ENCODE peak calls at places on chromosome 22, in nine cellular contexts. U is NAMALWA; R is fibroblast of villous mesenchyme; P is HEK293T; D is stimulated activated CD4-positive, alpha-beta T cell treated with anti-CD3 and anti-CD28 coated beads, Interleukin-12 subunit alpha, Interleukin-12 subunit beta, amount 100 ng/mL, for 4 hours; V is naive thymus-derived CD4-positive, alpha-beta T cell; T is EH; A is amniotic stem cell; L is stomach. J is an unnamed sample.

GRCh38 chr22:48319321-48320047 is 1508.2 kb downstream of the BRD1 start:
- DNase-seq in U (no peak), R (no peak), P (no peak), D (no peak), V (peak), T (no peak), A (no peak), L (no peak), J (no peak)

GRCh38 chr22:50000587-50001387 is 11.8 kb downstream of the IL17REL start:
- DNase-seq in U (no peak), R (no peak), P (peak), D (no peak), V (no peak), T (no peak), A (no peak), L (no peak), J (no peak)

GRCh38 chr22:35134637-35135036 is 68.7 kb downstream of the ISX start:
- DNase-seq in U (no peak), R (no peak), P (no peak), D (no peak), V (no peak), T (no peak), A (no peak), L (no peak), J (no peak)

GRCh38 chr22:28442951-28443876 is 236.4 kb downstream of the TTC28 start:
- DNase-seq in U (peak), R (peak), P (peak), D (peak), V (peak), T (peak), A (peak), L (peak), J (no peak)

GRCh38 chr22:37032535-37033460 is 13.3 kb downstream of the MPST start:
- DNase-seq in U (no peak), R (peak), P (no peak), D (no peak), V (no peak), T (peak), A (no peak), L (peak), J (no peak)

GRCh38 chr22:19178659-19179471 is at the start of gene SLC25A1:
- DNase-seq in U (peak), R (peak), P (peak), D (peak), V (peak), T (peak), A (peak), L (peak), J (peak)

GRCh38 chr22:44347098-44347497 is 34.3 kb upstream of the SHISAL1 start:
- DNase-seq in U (no peak), R (peak), P (no peak), D (no peak), V (no peak), T (peak), A (no peak), L (no peak), J (no peak)

GRCh38 chr22:29871684-29872083 is 11.3 kb upstream of the MTMR3 start:
- DNase-seq in U (no peak), R (peak), P (peak), D (no peak), V (no peak), T (no peak), A (no peak), L (no peak), J (no peak)

GRCh38 chr22:50672041-50672440 is 582 bp upstream of the SHANK3 start:
- DNase-seq in U (no peak), R (no peak), P (no peak), D (no peak), V (no peak), T (no peak), A (no peak), L (no peak), J (no peak)

GRCh38 chr22:50498322-50498861 is 9.1 kb downstream of the LMF2 start:
- DNase-seq in U (peak), R (peak), P (peak), D (peak), V (peak), T (peak), A (no peak), L (peak), J (peak)

GRCh38 chr22:27632451-27633295 is 168.9 kb downstream of the MN1 start:
- DNase-seq in U (no peak), R (peak), P (peak), D (no peak), V (no peak), T (no peak), A (no peak), L (no peak), J (no peak)

GRCh38 chr22:40975346-40975745 is 24.2 kb downstream of the RBX1 start:
- DNase-seq in U (no peak), R (no peak), P (no peak), D (no peak), V (no peak), T (peak), A (no peak), L (no peak), J (no peak)

GRCh38 chr22:28333106-28333505 is 346.5 kb downstream of the TTC28 start:
- DNase-seq in U (no peak), R (no peak), P (no peak), D (no peak), V (no peak), T (no peak), A (no peak), L (no peak), J (no peak)

GRCh38 chr22:39292561-39293074 is 26.8 kb downstream of the RPL3 start:
- DNase-seq in U (no peak), R (peak), P (peak), D (no peak), V (no peak), T (peak), A (peak), L (peak), J (no peak)

GRCh38 chr22:41132555-41132954 is 40.2 kb downstream of the EP300 start:
- DNase-seq in U (no peak), R (no peak), P (no peak), D (no peak), V (no peak), T (peak), A (no peak), L (no peak), J (no peak)

GRCh38 chr22:24134090-24134846 is 47.0 kb upstream of the SUSD2 start:
- DNase-seq in U (peak), R (no peak), P (no peak), D (peak), V (peak), T (no peak), A (no peak), L (peak), J (peak)

GRCh38 chr22:42919199-42919598 is 62.1 kb upstream of the ARFGAP3 start:
- DNase-seq in U (no peak), R (no peak), P (no peak), D (no peak), V (no peak), T (peak), A (no peak), L (no peak), J (no peak)

GRCh38 chr22:50081426-50082196 is 3.6 kb downstream of the MLC1 start:
- DNase-seq in U (no peak), R (no peak), P (no peak), D (no peak), V (no peak), T (no peak), A (no peak), L (no peak), J (no peak)